ENCODE peak calls at places on chromosomes 12 and 14, in five cellular contexts. M is left ventricle myocardium inferior, U is Peyer's patch, J is cardiac muscle cell, H is WERI-Rb-1. V is an unnamed sample.
A peak's percentile ranks its signal among the peaks of the same experiment; 100 is the strongest.

GRCh38 chr14:45065540-45065939 is 18.4 kb upstream of the PRPF39 start:
- DNase-seq in M (no peak), U (no peak), J (peak; percentile 55), H (no peak), V (no peak)

GRCh38 chr12:77049767-77050353 is 15.5 kb downstream of the E2F7 start:
- DNase-seq in M (no peak), U (no peak), J (peak; percentile 72), H (peak; percentile 25), V (no peak)

GRCh38 chr12:14416658-14417057 is 51.2 kb downstream of the ATF7IP start:
- DNase-seq in M (no peak), U (no peak), J (peak; percentile 74), H (peak; percentile 12), V (no peak)

GRCh38 chr14:53004976-53005375 is 54.1 kb upstream of the FERMT2 start:
- DNase-seq in M (no peak), U (no peak), J (no peak), H (no peak), V (no peak)

GRCh38 chr12:2902287-2902880 is 11.7 kb downstream of the TULP3 start:
- DNase-seq in M (no peak), U (no peak), J (peak; percentile 58), H (no peak), V (no peak)

GRCh38 chr14:75142494-75142893 is 15.6 kb upstream of the NEK9 start:
- DNase-seq in M (no peak), U (no peak), J (no peak), H (no peak), V (no peak)

GRCh38 chr12:111211910-111212757 is 156.8 kb downstream of the PHETA1 start:
- DNase-seq in M (no peak), U (no peak), J (peak; percentile 79), H (no peak), V (no peak)

GRCh38 chr12:18430425-18431048 is 169.2 kb downstream of the PIK3C2G start:
- DNase-seq in M (peak; percentile 24), U (no peak), J (peak; percentile 72), H (peak; percentile 62), V (no peak)

GRCh38 chr12:47829584-47829983 is 9.9 kb upstream of the HDAC7 start:
- DNase-seq in M (no peak), U (no peak), J (no peak), H (no peak), V (no peak)

GRCh38 chr12:120225852-120226640 is 25.1 kb upstream of the RPLP0 start:
- DNase-seq in M (peak; percentile 49), U (peak; percentile 24), J (no peak), H (peak; percentile 40), V (no peak)

GRCh38 chr12:123102781-123103503 is 47.9 kb downstream of the PITPNM2 start:
- DNase-seq in M (no peak), U (no peak), J (no peak), H (no peak), V (no peak)

GRCh38 chr12:65229441-65229840 is 49.0 kb upstream of the MSRB3 start:
- DNase-seq in M (no peak), U (no peak), J (no peak), H (no peak), V (no peak)

GRCh38 chr12:56122637-56123036 is 4.6 kb downstream of the ZC3H10 start:
- DNase-seq in M (no peak), U (no peak), J (no peak), H (no peak), V (no peak)

GRCh38 chr14:24392327-24393098 is 6.3 kb upstream of the NYNRIN start:
- DNase-seq in M (no peak), U (no peak), J (no peak), H (no peak), V (no peak)

GRCh38 chr12:64826234-64826633 is 1.8 kb downstream of the TBC1D30 start:
- DNase-seq in M (peak; percentile 51), U (no peak), J (peak; percentile 90), H (no peak), V (peak; percentile 89)

GRCh38 chr12:24360907-24361306 is 411.4 kb upstream of the SOX5 start:
- DNase-seq in M (no peak), U (no peak), J (no peak), H (no peak), V (no peak)

DNA sequence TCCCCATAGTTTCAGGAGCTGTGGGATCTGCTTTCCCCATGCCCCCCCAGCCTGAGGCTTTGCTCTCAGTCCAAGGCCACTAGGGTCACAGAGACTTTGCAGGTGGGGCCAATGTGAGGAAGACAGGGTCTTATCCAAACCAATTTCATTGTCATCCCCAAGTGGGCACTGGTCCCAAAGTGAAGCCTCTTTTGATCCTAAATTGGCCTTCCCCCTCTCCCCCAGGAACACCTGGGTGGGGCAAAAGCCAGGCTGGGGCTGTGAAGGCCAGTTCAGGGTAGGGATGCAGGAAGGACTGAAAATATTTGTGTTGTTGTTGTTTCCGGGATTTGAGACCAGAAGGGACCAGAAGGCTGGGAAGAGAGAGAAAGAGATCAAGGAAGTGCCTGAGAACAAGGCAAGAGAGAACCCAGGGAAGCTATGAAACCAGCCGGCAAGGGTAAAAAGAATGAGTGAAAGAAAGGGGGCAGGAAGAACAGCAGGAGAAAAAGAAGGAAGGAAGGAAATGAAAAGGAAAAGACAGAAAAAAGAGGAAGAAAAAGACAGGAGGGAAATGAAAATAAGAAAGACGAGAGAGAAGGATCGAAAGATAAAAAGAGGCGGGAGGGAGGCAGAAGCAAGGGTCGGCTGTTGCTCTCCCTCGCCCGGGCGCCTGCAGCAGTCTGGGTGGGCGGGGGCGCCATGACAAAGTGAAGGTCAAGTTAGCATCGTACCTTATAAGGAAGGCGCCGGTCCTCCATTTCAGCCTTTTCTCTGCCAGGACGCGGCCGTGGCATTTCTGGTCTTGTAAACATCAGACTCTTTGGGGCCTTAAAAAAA is 7.5 kb upstream of the HOXC11 start:
- DNase-seq in M (no peak), U (no peak), J (no peak), H (no peak), V (peak; percentile 88)
- H3K27me3 ChIP-seq in M (peaks cover 100% of the 10 kb centered on the region), U (peaks cover 92% of the 10 kb centered on the region), J (peaks cover 100% of the 10 kb centered on the region), H (no peaks in the 10 kb centered on the region), V (no peaks in the 10 kb centered on the region)

GRCh38 chr12:113474635-113475436 is 3.2 kb upstream of the LHX5 start:
- DNase-seq in M (no peak), U (no peak), J (no peak), H (no peak), V (no peak)

GRCh38 chr12:113475451-113476085 is 3.9 kb upstream of the LHX5 start:
- DNase-seq in M (no peak), U (no peak), J (no peak), H (no peak), V (no peak)

GRCh38 chr12:113473400-113473799 is 1.7 kb upstream of the LHX5 start:
- DNase-seq in M (no peak), U (no peak), J (no peak), H (no peak), V (no peak)

GRCh38 chr12:113472191-113473190 is 820 bp upstream of the LHX5 start:
- DNase-seq in M (no peak), U (no peak), J (peak; percentile 14), H (no peak), V (no peak)

DNA sequence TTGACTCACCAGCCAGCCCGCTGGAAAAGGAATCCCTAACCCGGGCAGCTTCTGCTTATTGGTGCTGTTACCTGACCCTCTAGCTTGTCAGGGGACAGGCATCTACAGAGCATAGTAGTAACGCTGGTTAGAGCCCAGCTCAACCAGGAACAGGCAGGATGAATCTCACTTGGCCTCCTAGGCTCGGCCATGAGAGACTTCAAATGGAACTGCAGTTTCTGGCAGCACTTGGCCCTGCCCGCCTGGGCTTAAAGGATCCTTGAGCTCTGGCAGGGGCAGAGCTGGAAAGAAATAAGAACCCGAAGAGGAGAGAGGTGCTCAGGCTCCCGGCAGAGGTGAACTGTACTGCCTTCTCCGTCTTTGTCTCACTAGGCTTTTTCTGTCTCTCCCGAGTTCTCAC is 2.3 kb upstream of the LHX5 start:
- DNase-seq in M (no peak), U (no peak), J (no peak), H (no peak), V (no peak)
- H3K27me3 ChIP-seq in M (peaks cover 98% of the 10 kb centered on the region), U (peaks cover 55% of the 10 kb centered on the region), J (peaks cover 100% of the 10 kb centered on the region), H (peaks cover 48% of the 10 kb centered on the region), V (peaks cover 1% of the 10 kb centered on the region)

GRCh38 chr12:132614029-132614428 is 3.6 kb upstream of the LRCOL1 start:
- DNase-seq in M (no peak), U (no peak), J (no peak), H (no peak), V (no peak)
- H3K27me3 ChIP-seq in M (peaks cover 89% of the 10 kb centered on the region), U (peaks cover 16% of the 10 kb centered on the region), J (peaks cover 86% of the 10 kb centered on the region), H (peaks cover 24% of the 10 kb centered on the region), V (no peaks in the 10 kb centered on the region)

GRCh38 chr12:91637789-91638624 is 455.4 kb upstream of the DCN start:
- DNase-seq in M (no peak), U (no peak), J (no peak), H (no peak), V (no peak)

GRCh38 chr12:91643763-91644162 is 461.1 kb upstream of the DCN start:
- DNase-seq in M (no peak), U (no peak), J (no peak), H (no peak), V (no peak)

GRCh38 chr12:91636721-91637120 is 454.1 kb upstream of the DCN start:
- DNase-seq in M (no peak), U (no peak), J (no peak), H (no peak), V (no peak)

GRCh38 chr12:91640021-91640420 is 457.4 kb upstream of the DCN start:
- DNase-seq in M (no peak), U (no peak), J (no peak), H (no peak), V (no peak)
- H3K27me3 ChIP-seq in M (no peaks in the 10 kb centered on the region), U (no peaks in the 10 kb centered on the region), J (no peaks in the 10 kb centered on the region), H (no peaks in the 10 kb centered on the region), V (peaks cover 2% of the 10 kb centered on the region)

GRCh38 chr12:52672321-52672933 is 7.8 kb downstream of the KRT1 start:
- DNase-seq in M (no peak), U (no peak), J (no peak), H (no peak), V (no peak)

GRCh38 chr12:52674416-52674775 is 5.8 kb downstream of the KRT1 start:
- DNase-seq in M (no peak), U (no peak), J (no peak), H (no peak), V (no peak)

GRCh38 chr12:52675301-52675701 is 4.9 kb downstream of the KRT1 start:
- DNase-seq in M (no peak), U (no peak), J (no peak), H (no peak), V (no peak)

GRCh38 chr12:52673216-52673615 is 7.0 kb downstream of the KRT1 start:
- DNase-seq in M (no peak), U (no peak), J (no peak), H (no peak), V (no peak)

GRCh38 chr12:52673713-52674415 is 6.3 kb downstream of the KRT1 start:
- DNase-seq in M (no peak), U (no peak), J (no peak), H (no peak), V (no peak)
- H3K27me3 ChIP-seq in M (peaks cover 61% of the 10 kb centered on the region), U (no peaks in the 10 kb centered on the region), J (peaks cover 45% of the 10 kb centered on the region), H (peaks cover 90% of the 10 kb centered on the region), V (no peaks in the 10 kb centered on the region)

DNA sequence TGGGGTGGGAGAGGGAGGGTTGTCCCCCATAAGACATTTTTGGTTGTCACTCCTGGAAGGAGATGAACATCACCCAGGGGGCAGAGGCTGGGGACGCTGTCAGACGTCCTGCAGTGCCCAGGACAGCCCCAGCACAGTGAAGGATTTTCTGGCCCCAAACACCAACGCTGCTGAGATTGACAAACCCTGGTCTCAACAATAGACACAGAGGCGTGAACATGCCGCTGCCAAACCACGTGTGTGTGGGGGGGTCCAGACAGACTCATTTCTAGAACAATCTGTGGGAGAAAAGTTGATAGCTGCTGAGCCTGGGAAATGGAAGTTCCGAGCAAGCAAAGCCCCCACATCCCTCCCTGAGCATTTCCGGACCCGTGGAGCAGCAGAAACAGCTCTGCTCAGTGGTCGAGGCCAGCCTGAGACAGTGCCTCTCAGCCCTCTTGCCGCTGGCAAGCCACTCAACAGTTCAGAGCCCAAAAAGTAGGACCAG is 43.8 kb upstream of the CLMN start:
- DNase-seq in M (no peak), U (no peak), J (no peak), H (no peak), V (no peak)
- H3K27me3 ChIP-seq in M (peaks cover 45% of the 10 kb centered on the region), U (no peaks in the 10 kb centered on the region), J (peaks cover 38% of the 10 kb centered on the region), H (no peaks in the 10 kb centered on the region), V (no peaks in the 10 kb centered on the region)

V was measured in aorta.